ENCODE peak calls at places on chromosomes 11 and 22, in six cellular contexts. C is Peyer's patch; K is heart right ventricle; P is colonic mucosa; Y is CD8-positive, alpha-beta T cell; R is stomach. S is an unnamed sample. For H3K36me3 and H3K9me3, the result is how much of the 10 kb centered on the place peaks cover.

GRCh38 chr11:120547871-120548681 is 36.5 kb downstream of the GRIK4 start:
- DNase-seq in C (peak), K (peak), P (peak), Y (no peak), R (peak), S (peak)

GRCh38 chr11:86162257-86162656 is 82.3 kb upstream of the EED start:
- DNase-seq in C (no peak), K (no peak), P (no peak), Y (no peak), R (no peak), S (peak)

GRCh38 chr11:91837649-91838330 is 386.8 kb upstream of the FAT3 start:
- DNase-seq in C (no peak), K (no peak), P (no peak), Y (no peak), R (no peak), S (no peak)

GRCh38 chr11:11618973-11619435 is 2.8 kb downstream of the GALNT18 start:
- DNase-seq in C (no peak), K (no peak), P (no peak), Y (no peak), R (no peak), S (no peak)

GRCh38 chr22:44037519-44038370 is 13.6 kb downstream of the PARVB start:
- DNase-seq in C (no peak), K (no peak), P (no peak), Y (no peak), R (no peak), S (no peak)

GRCh38 chr22:31579835-31580242 is 82.2 kb downstream of the PISD start:
- DNase-seq in C (no peak), K (no peak), P (no peak), Y (no peak), R (no peak), S (no peak)

GRCh38 chr11:86069408-86070086 is 663 bp upstream of the PICALM start:
- DNase-seq in C (peak), K (no peak), P (peak), Y (no peak), R (no peak), S (no peak)

GRCh38 chr11:93005239-93005638 is 35.8 kb downstream of the MTNR1B start:
- DNase-seq in C (no peak), K (no peak), P (no peak), Y (no peak), R (no peak), S (no peak)

GRCh38 chr11:95229199-95230053 is 1.6 kb downstream of the SESN3 start:
- DNase-seq in C (no peak), K (no peak), P (peak), Y (no peak), R (no peak), S (no peak)

GRCh38 chr11:61026121-61027031 is 54.9 kb downstream of the CD6 start:
- DNase-seq in C (peak), K (no peak), P (no peak), Y (peak), R (no peak), S (no peak)

GRCh38 chr11:45877221-45877620 is 8.2 kb upstream of the MAPK8IP1 start:
- DNase-seq in C (no peak), K (no peak), P (no peak), Y (no peak), R (no peak), S (no peak)

GRCh38 chr22:50600541-50600940 is at the start of gene MAPK8IP2:
- DNase-seq in C (no peak), K (no peak), P (no peak), Y (no peak), R (no peak), S (peak)

GRCh38 chr22:47628477-47629272 is 866.2 kb downstream of the TBC1D22A start:
- DNase-seq in C (no peak), K (no peak), P (no peak), Y (no peak), R (peak), S (no peak)

GRCh38 chr11:111348147-111348546 is 30.9 kb downstream of the POU2AF1 start:
- DNase-seq in C (no peak), K (no peak), P (no peak), Y (no peak), R (no peak), S (no peak)

GRCh38 chr11:72951193-72951592 is 137.0 kb downstream of the ATG16L2 start:
- DNase-seq in C (no peak), K (no peak), P (no peak), Y (no peak), R (no peak), S (no peak)

GRCh38 chr11:67657300-67657699 is 6.8 kb upstream of the ACY3 start:
- DNase-seq in C (no peak), K (no peak), P (no peak), Y (no peak), R (no peak), S (no peak)

GRCh38 chr22:40050258-40050657 is 55.5 kb downstream of the FAM83F start:
- DNase-seq in C (peak), K (no peak), P (no peak), Y (no peak), R (no peak), S (no peak)

GRCh38 chr11:101870510-101870909 is 44.3 kb upstream of the CEP126 start:
- DNase-seq in C (no peak), K (no peak), P (no peak), Y (no peak), R (no peak), S (no peak)

GRCh38 chr11:63490551-63491239 is at the start of gene PLAAT5:
- DNase-seq in C (no peak), K (peak), P (peak), Y (peak), R (no peak), S (peak)

GRCh38 chr11:134019500-134019899 is 49.4 kb upstream of the JAM3 start:
- DNase-seq in C (no peak), K (no peak), P (no peak), Y (no peak), R (no peak), S (no peak)

GRCh38 chr11:87430821-87431220 is 393.1 kb downstream of the TMEM135 start:
- DNase-seq in C (no peak), K (no peak), P (no peak), Y (no peak), R (no peak), S (no peak)
- H3K36me3 ChIP-seq in C (under half), K (under half), P (under half), Y (under half), R (under half), S (under half)

GRCh38 chr11:71913716-71914115 is 14.7 kb downstream of the XNDC1N start:
- DNase-seq in C (no peak), K (no peak), P (no peak), Y (no peak), R (no peak), S (no peak)
- TF ChIP-seq CTCF in C (no peak), K (no peak), P (no peak), Y (no peak), R (no peak), S (no peak)

DNA sequence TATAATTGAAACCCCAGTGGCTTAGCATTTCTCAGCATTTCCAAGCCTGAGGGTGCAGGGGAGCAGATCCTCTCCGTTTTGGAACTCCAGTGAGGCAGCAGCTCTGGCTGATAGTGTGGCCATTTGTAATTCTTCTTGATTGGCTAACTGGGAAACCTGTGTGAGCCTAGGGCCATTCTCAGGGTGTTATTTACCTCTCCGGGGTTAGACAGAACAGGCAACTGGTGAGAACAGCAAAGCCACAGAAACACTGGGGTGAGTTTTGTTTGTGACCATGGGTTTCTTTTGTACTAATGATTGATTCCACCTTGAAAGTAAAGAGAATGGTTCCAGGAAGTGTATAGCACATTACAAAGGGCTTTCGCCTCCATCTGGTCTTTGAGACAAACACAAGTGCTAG is 2.4 kb upstream of the OR4X2 start:
- DNase-seq in C (no peak), K (no peak), P (no peak), Y (no peak), R (no peak), S (no peak)
- H3K9me3 ChIP-seq in C (under half), K (under half), P (under half), Y (under half), R (under half), S (under half)

GRCh38 chr22:18091478-18091877 is 13.7 kb downstream of the PEX26 start:
- DNase-seq in C (no peak), K (no peak), P (no peak), Y (no peak), R (no peak), S (no peak)
- H3K36me3 ChIP-seq in C (under half), K (under half), P (under half), Y (under half), R (under half), S (under half)

DNA sequence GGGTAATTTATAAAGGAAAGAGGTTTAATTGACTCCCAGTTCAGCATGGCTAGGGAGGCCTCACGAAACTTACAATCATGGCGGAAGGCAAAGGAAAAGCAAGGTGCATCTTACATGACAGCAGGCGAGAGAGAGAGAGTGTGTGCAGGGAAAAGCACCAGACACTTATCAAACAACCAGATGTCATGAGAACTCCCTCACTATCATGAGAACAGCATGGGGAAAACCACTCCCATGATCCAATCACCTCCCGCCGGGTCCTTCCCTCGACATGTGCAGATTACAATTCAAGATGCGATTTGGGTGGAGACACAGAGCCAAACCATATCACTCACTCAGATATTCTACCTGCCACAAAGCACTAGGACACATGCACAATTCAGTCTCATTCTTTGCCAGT is 48.1 kb upstream of the HMGXB4 start:
- DNase-seq in C (no peak), K (no peak), P (no peak), Y (no peak), R (no peak), S (no peak)
- TF ChIP-seq CTCF in C (no peak), K (no peak), P (no peak), Y (no peak), R (no peak), S (no peak)

GRCh38 chr11:55697817-55698216 is 35.8 kb downstream of the OR4C6 start:
- DNase-seq in C (no peak), K (no peak), P (no peak), Y (no peak), R (no peak), S (no peak)

GRCh38 chr11:55707029-55707428 is 45.0 kb downstream of the OR4C6 start:
- DNase-seq in C (no peak), K (no peak), P (no peak), Y (no peak), R (no peak), S (no peak)

DNA sequence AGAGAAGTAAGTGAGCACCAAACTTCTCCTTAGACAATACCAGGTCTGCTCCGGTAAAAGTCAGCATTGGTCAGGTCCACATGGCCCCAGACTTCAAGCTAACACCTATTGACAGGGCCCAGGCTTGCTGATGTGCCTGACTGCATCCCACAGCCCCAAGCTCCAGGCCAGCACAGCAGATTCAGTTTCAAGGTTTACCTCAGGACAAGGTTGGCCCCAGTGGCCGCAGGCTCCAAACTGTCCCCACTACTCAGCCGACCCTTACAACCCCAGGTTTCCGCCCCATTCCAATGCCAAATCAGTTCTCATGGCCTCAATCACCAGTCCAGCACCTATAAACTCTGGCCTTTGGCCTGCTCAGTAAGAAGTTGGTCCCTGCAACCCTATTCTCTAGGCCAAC is 39.4 kb downstream of the OR4C6 start:
- DNase-seq in C (no peak), K (no peak), P (no peak), Y (no peak), R (no peak), S (no peak)
- H3K9me3 ChIP-seq in C (under half), K (under half), P (under half), Y (under half), R (under half), S (under half)

DNA sequence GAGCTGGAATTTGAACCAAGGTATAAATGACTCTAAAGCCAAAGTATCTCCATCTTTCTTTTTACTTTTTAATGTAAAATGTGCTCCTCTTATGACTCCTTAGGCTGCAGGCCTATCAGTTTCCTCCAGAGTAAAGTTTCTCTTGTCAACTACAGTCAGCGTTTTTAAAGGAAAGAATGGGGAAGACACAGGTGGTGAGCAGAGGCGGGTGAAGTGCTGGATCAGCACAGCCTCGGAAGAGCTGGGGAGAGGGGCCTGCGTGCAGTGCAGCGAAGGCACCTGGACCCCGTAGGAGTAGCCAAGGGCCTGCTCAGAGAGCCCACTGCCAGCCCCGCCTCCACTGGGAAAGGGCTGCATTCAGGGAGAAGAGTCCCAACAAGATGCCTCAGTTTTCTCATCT is 48.8 kb upstream of the ALX4 start:
- DNase-seq in C (no peak), K (no peak), P (no peak), Y (no peak), R (no peak), S (no peak)
- H3K36me3 ChIP-seq in C (under half), K (under half), P (under half), Y (under half), R (under half), S (under half)

DNA sequence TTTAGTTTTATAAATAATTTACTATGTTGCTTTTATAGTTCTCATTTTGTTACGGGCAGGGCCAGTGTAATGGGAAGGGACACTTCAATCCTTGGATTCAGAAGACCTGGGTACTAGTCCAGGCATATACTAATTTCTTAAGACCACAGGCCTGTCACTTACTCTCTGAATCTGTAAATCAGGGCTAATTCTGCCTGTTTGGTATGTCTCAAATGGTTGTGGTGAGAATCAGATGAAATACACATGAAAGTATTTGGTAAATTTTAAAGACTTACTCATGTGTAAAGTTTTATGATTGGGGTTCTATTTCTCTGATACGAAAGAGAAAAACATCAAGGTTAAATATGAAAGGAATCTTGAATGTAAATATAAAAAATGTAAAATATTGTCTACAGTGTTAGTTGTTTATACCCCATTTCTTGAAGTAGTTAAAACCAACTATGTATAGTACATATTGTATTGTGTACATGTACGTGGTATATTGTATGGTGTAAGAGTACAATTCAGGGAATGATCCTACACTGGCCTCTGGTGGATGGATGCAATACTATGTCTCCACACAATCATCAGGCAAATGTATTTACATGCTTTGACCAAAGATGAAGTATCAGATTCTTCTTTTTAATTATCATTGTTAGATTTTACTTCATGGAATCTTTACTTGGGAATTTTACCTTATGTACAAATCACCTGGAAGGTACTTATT is 24.5 kb upstream of the RAG2 start:
- DNase-seq in C (no peak), K (no peak), P (no peak), Y (no peak), R (no peak), S (no peak)
- TF ChIP-seq CTCF in C (no peak), K (peak), P (peak), Y (no peak), R (no peak), S (no peak)

GRCh38 chr11:48263416-48263911 is at the start of gene OR4X1:
- DNase-seq in C (no peak), K (no peak), P (no peak), Y (no peak), R (no peak), S (no peak)
- H3K9me3 ChIP-seq in C (under half), K (under half), P (under half), Y (under half), R (under half), S (under half)

DNA sequence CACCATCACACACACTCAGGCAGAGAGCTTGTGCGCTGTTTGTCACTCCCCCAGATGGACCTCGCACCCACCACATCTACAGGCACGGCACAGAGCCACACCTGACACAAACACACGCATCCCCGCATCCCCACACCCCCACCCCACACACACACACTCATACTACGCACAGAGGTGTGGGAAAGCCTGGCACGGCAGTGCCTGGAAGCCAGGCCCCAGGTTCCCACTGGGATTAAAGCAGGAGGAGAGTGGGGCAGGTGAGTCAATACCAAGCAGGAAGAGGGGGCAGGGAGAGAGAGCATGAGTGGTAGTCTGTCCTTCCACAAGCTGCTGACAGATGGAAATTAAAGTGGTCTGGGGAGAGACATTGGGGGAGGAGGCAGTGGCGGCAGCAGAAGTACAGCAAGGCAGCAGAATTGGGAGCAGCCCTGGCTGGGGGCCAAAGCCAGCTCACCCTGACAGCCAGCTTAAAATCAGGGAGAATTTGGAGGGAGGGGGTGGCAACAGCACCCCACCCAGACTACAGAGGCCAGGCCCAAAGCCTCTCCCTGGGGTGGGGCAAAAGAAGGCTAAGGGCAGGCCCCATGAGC is 20.7 kb downstream of the TNKS1BP1 start:
- DNase-seq in C (no peak), K (no peak), P (no peak), Y (no peak), R (no peak), S (peak)
- H3K36me3 ChIP-seq in C (under half), K (half or more), P (under half), Y (under half), R (half or more), S (under half)